ENCODE peak calls at places on chromosomes 12 and 14, in five cellular contexts. P is H7; E is stimulated activated CD4-positive, alpha-beta T cell treated with anti-CD3 and anti-CD28 coated beads, TNF-alpha, amount 100 ng/mL, for 24 hours; H is NCI-H1694 treated with DMSO at 0.1 percent for 48 hours; U is tibial artery. K is an unnamed sample.

GRCh38 chr12:39764944-39765560 is 145.4 kb upstream of the ABCD2 start:
- DNase-seq in P (peak), E (no peak), U (no peak), H (peak), K (peak)

GRCh38 chr12:119959435-119959834 is 29.6 kb upstream of the BICDL1 start:
- DNase-seq in U (no peak), E (no peak), H (no peak), P (no peak), K (no peak)

GRCh38 chr14:56189306-56189705 is 71.1 kb downstream of the PELI2 start:
- DNase-seq in U (no peak), P (no peak), E (no peak), H (no peak), K (no peak)

GRCh38 chr14:87109271-87109670 is 883.7 kb downstream of the GALC start:
- DNase-seq in P (no peak), E (no peak), U (no peak), H (no peak), K (no peak)

GRCh38 chr12:75862692-75863471 is 168.7 kb downstream of the PHLDA1 start:
- DNase-seq in H (no peak), U (no peak), P (no peak), E (no peak), K (no peak)

GRCh38 chr12:7832059-7832696 is 40.5 kb downstream of the SLC2A14 start:
- DNase-seq in P (peak), E (peak), U (no peak), H (peak), K (peak)

GRCh38 chr12:7994731-7995205 is 37.7 kb upstream of the FOXJ2 start:
- DNase-seq in P (peak), U (no peak), E (no peak), H (no peak), K (no peak)

GRCh38 chr14:38290601-38291190 is 34.8 kb upstream of the CLEC14A start:
- DNase-seq in P (no peak), H (no peak), U (no peak), E (no peak), K (peak)

GRCh38 chr14:57199911-57200310 is 68.8 kb downstream of the EXOC5 start:
- DNase-seq in E (no peak), P (no peak), U (no peak), H (no peak), K (no peak)

GRCh38 chr12:123543541-123543940 is 10.0 kb upstream of the RILPL1 start:
- DNase-seq in E (no peak), H (no peak), P (no peak), U (no peak), K (no peak)

K was measured in putamen.